ENCODE peak calls at places on chromosomes 4 and X, in five cellular contexts. Z, S, P, L and I are unnamed samples.

GRCh38 chrX:34859191-34859590 is 83.4 kb upstream of the FAM47B start:
- DNase-seq in S (no peak), Z (no peak), P (no peak), L (peak), I (no peak)

GRCh38 chr4:75831856-75832405 is 70.3 kb downstream of the PPEF2 start:
- DNase-seq in S (no peak), Z (peak), L (no peak), P (no peak), I (no peak)

GRCh38 chrX:15143050-15143824 is 126.6 kb downstream of the ASB9 start:
- DNase-seq in P (no peak), L (peak), S (peak), Z (peak), I (peak)

GRCh38 chr4:587671-588350 is 11.7 kb upstream of the TMEM271 start:
- DNase-seq in P (no peak), S (no peak), Z (no peak), L (no peak), I (no peak)

GRCh38 chrX:16711219-16712115 is 1.0 kb downstream of the CTPS2 start:
- DNase-seq in Z (peak), S (no peak), L (no peak), P (no peak), I (no peak)

GRCh38 chr4:14924945-14925344 is 77.3 kb upstream of the CPEB2 start:
- DNase-seq in S (no peak), P (no peak), Z (no peak), L (no peak), I (no peak)

GRCh38 chr4:69749771-69750170 is 10.6 kb downstream of the SULT1B1 start:
- DNase-seq in Z (no peak), L (no peak), S (no peak), P (no peak), I (no peak)

GRCh38 chr4:139872274-139872673 is 206.7 kb downstream of the MGST2 start:
- DNase-seq in L (no peak), P (no peak), S (no peak), Z (no peak), I (peak)

GRCh38 chr4:80500593-80500992 is 165.1 kb downstream of the CFAP299 start:
- DNase-seq in S (no peak), Z (no peak), P (no peak), L (no peak), I (no peak)

GRCh38 chrX:132292753-132293152 is 73.5 kb upstream of the RAP2C start:
- DNase-seq in Z (no peak), S (peak), P (no peak), L (no peak), I (no peak)

GRCh38 chr4:54384563-54384962 is 155.5 kb downstream of the PDGFRA start:
- DNase-seq in S (peak), L (peak), Z (peak), P (no peak), I (no peak)

GRCh38 chr4:185902654-185903053 is 90.7 kb upstream of the SORBS2 start:
- DNase-seq in S (no peak), P (no peak), L (no peak), Z (no peak), I (no peak)

GRCh38 chr4:101596786-101597185 is 193.7 kb upstream of the BANK1 start:
- DNase-seq in L (no peak), Z (no peak), P (no peak), S (no peak), I (no peak)